ENCODE peak calls at places on chromosome 20, in five cellular contexts. P, I, Z, D and A are unnamed samples.

GRCh38 chr20:62056377-62056776 is 9.3 kb downstream of the TAF4 start:
- DNase-seq in P (no peak), I (no peak), Z (no peak), D (no peak), A (no peak)

GRCh38 chr20:14984768-14985622 is 647.6 kb upstream of the FLRT3 start:
- DNase-seq in P (no peak), I (no peak), Z (no peak), D (no peak), A (no peak)

GRCh38 chr20:17985388-17986018 is 16.7 kb downstream of the MGME1 start:
- DNase-seq in P (no peak), I (no peak), Z (no peak), D (no peak), A (no peak)

GRCh38 chr20:39849664-39850063 is 839.4 kb downstream of the MAFB start:
- DNase-seq in P (no peak), I (peak), Z (peak), D (peak), A (no peak)

GRCh38 chr20:47814632-47815415 is 29.5 kb upstream of the SULF2 start:
- DNase-seq in P (no peak), I (no peak), Z (no peak), D (no peak), A (no peak)

GRCh38 chr20:37360515-37361115 is 14.7 kb downstream of the SRC start:
- DNase-seq in P (no peak), I (no peak), Z (no peak), D (no peak), A (no peak)

GRCh38 chr20:23159256-23159922 is 73.3 kb upstream of the CD93 start:
- DNase-seq in P (no peak), I (no peak), Z (no peak), D (no peak), A (no peak)

GRCh38 chr20:63218701-63219446 is 2.9 kb upstream of the YTHDF1 start:
- DNase-seq in P (no peak), I (no peak), Z (no peak), D (no peak), A (no peak)

GRCh38 chr20:63139369-63139768 is 76.6 kb downstream of the YTHDF1 start:
- DNase-seq in P (no peak), I (no peak), Z (no peak), D (no peak), A (no peak)

GRCh38 chr20:17849901-17850673 is 118.5 kb downstream of the SNX5 start:
- DNase-seq in P (no peak), I (no peak), Z (peak), D (peak), A (no peak)

GRCh38 chr20:44765647-44766367 is 20.1 kb downstream of the KCNK15 start:
- DNase-seq in P (no peak), I (no peak), Z (no peak), D (no peak), A (no peak)

GRCh38 chr20:51275816-51276215 is 252.9 kb upstream of the KCNG1 start:
- DNase-seq in P (no peak), I (no peak), Z (no peak), D (peak), A (no peak)

GRCh38 chr20:46130534-46130933 is 12.4 kb downstream of the CD40 start:
- DNase-seq in P (no peak), I (no peak), Z (no peak), D (no peak), A (no peak)

GRCh38 chr20:57372581-57373350 is 18.4 kb upstream of the RBM38 start:
- DNase-seq in P (no peak), I (no peak), Z (no peak), D (no peak), A (no peak)

GRCh38 chr20:57377350-57377749 is 13.8 kb upstream of the RBM38 start:
- DNase-seq in P (no peak), I (no peak), Z (no peak), D (no peak), A (no peak)

GRCh38 chr20:57374343-57374930 is 16.8 kb upstream of the RBM38 start:
- DNase-seq in P (no peak), I (no peak), Z (no peak), D (no peak), A (no peak)

GRCh38 chr20:57375652-57376230 is 15.5 kb upstream of the RBM38 start:
- DNase-seq in P (no peak), I (no peak), Z (no peak), D (no peak), A (no peak)

GRCh38 chr20:57374931-57375651 is 16.1 kb upstream of the RBM38 start:
- DNase-seq in P (no peak), I (no peak), Z (no peak), D (no peak), A (no peak)
- TF ChIP-seq CTCF in P (no peak), I (no peak), Z (no peak), D (no peak), A (no peak)

GRCh38 chr20:49821850-49822249 is 9.2 kb downstream of the SLC9A8 start:
- DNase-seq in P (no peak), I (no peak), Z (no peak), D (no peak), A (no peak)
- TF ChIP-seq CTCF in P (no peak), I (no peak), Z (peak), D (no peak), A (no peak)

GRCh38 chr20:7375905-7376304 is 564.4 kb downstream of the HAO1 start:
- DNase-seq in P (peak), I (no peak), Z (no peak), D (no peak), A (no peak)
- TF ChIP-seq CTCF in P (peak), I (peak), Z (peak), D (no peak), A (peak)

DNA sequence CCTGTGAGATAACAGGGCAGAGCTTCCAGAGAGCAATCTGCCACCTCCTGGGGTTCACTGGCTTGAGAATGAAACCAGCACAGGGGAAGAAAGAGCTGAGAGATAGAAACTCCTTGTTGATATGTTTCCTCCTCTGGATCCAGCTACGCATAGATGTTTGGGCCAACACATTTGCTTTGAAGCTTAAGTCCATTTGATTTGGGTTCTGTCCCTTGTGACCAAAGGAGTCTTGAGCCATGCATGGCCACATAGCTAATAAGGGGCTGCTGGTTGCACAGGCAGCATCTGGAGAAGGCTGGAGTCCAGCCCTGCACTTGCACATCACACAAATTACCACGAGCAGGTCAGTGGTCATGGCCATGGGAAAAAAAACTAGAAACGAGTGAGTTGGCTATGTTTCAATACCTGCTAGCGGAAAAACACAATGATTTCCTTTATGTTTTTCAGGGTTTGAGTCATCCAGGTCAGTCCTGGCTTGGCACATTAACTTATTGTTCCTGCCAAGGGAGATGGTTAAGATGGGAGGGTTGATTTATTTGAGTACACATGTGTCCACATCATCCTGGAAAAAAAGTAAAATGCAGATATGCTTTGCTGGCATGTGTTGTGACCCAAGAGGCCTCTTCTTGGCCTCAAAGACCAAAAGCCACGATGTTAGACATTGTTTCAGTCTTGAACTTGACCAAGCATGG is 5.7 kb upstream of the STX16 start:
- DNase-seq in P (no peak), I (no peak), Z (no peak), D (no peak), A (no peak)
- TF ChIP-seq CTCF in P (no peak), I (no peak), Z (no peak), D (no peak), A (no peak)

DNA sequence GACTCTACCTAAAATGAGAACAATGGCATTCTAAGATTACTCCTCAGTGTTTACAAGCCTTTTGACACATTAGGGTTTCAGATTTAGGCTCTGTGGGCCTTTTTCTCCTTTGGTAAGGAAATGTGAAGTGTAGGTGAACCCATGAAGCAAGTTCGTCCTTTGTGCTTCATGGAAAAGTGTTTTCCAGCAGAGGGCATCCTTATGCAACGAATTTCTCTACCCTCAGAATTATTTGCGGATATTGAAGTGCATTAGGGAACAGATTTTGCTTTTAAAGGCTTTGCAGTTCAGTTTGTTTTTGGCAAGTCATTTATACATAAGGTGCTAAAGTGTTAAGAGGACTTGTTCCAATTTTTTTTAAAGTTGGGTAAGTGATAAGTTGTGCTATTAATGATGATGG is 55.7 kb upstream of the FERMT1 start:
- DNase-seq in P (peak), I (no peak), Z (no peak), D (no peak), A (no peak)
- TF ChIP-seq CTCF in P (peak), I (peak), Z (peak), D (peak), A (peak)

DNA sequence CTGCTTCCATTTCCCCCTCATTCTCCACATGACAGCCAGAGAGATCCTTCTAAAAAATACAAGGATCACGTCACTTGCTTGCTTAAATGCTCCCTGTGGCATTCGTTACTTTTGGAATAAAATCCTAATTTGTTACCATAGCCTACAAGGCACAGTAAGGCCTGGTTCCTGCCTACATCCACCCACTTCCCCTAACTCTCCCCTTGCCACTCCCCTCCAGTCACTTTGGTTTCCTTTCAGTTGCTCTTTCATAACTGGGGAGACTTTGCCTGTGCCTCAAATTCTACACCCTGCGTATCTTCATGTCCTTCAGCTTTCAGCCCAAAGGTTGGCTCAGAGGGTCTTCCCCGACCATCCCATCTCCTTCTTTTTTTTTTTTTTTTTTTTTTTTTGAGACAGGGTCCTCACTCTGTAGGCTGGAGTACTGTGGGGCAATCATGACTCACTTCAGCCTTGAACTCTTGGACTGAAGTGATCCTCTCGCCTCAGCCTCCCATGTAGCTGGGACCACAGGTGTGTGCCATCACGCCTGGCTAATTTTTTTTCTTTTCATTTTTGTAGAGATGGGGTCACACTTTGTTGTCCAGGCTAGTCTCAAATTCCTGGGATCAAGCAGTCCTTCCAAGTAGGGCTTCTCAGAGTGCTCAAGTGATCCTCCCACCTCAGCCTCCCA is 12.5 kb downstream of the ID1 start:
- DNase-seq in P (no peak), I (no peak), Z (no peak), D (no peak), A (no peak)
- TF ChIP-seq CTCF in P (no peak), I (no peak), Z (no peak), D (no peak), A (no peak)